ENCODE peak calls at places on chromosomes 13 and 19, in four cellular contexts. M is K562, Q is HepG2, N is GM12878. V is an unnamed sample.

GRCh38 chr19:55066107-55066709 is 3.3 kb upstream of the RDH13 start:
- DNase-seq in M (no peak), Q (no peak), N (no peak), V (no peak)

GRCh38 chr13:85896516-85897450 is 97.6 kb upstream of the SLITRK6 start:
- DNase-seq in M (no peak), Q (no peak), N (no peak), V (no peak)

GRCh38 chr13:48806522-48806921 is 152.8 kb downstream of the CYSLTR2 start:
- DNase-seq in M (no peak), N (no peak), Q (no peak), V (no peak)

GRCh38 chr19:36008336-36008978 is at the start of gene SYNE4:
- DNase-seq in M (no peak), Q (peak; percentile 77), N (no peak), V (no peak)

GRCh38 chr13:110677731-110678545 is 28.0 kb downstream of the CARS2 start:
- DNase-seq in M (no peak), N (no peak), Q (no peak), V (no peak)

GRCh38 chr13:93017493-93018112 is 209.0 kb upstream of the GPC6 start:
- DNase-seq in N (no peak), Q (no peak), M (no peak), V (no peak)

GRCh38 chr19:14943601-14944000 is 2.3 kb downstream of the OR7C2 start:
- DNase-seq in Q (no peak), M (no peak), N (peak; percentile 1), V (no peak)

GRCh38 chr19:12745166-12745897 is 6.3 kb upstream of the BEST2 start:
- DNase-seq in Q (no peak), M (no peak), N (no peak), V (no peak)

GRCh38 chr13:94175076-94175475 is 304.4 kb downstream of the DCT start:
- DNase-seq in M (no peak), Q (peak; percentile 46), N (no peak), V (no peak)

GRCh38 chr19:17475541-17476115 is 5.3 kb downstream of the SLC27A1 start:
- DNase-seq in Q (peak; percentile 93), N (no peak), M (no peak), V (no peak)

GRCh38 chr13:73451120-73452029 is 392.6 kb downstream of the KLF5 start:
- DNase-seq in N (no peak), Q (peak; percentile 62), M (no peak), V (peak; percentile 80)

GRCh38 chr13:81140675-81141074 is 799.7 kb upstream of the SPRY2 start:
- DNase-seq in N (no peak), M (no peak), Q (no peak), V (no peak)

GRCh38 chr19:21585491-21585890 is 80.1 kb downstream of the ZNF429 start:
- DNase-seq in Q (no peak), N (no peak), M (no peak), V (no peak)

GRCh38 chr13:29362849-29363604 is 232.5 kb downstream of the SLC7A1 start:
- DNase-seq in Q (peak; percentile 43), M (peak; percentile 57), N (peak; percentile 13), V (peak; percentile 41)

GRCh38 chr19:33399745-33400681 is 26.5 kb downstream of the CEBPG start:
- DNase-seq in N (no peak), Q (no peak), M (no peak), V (no peak)

DNA sequence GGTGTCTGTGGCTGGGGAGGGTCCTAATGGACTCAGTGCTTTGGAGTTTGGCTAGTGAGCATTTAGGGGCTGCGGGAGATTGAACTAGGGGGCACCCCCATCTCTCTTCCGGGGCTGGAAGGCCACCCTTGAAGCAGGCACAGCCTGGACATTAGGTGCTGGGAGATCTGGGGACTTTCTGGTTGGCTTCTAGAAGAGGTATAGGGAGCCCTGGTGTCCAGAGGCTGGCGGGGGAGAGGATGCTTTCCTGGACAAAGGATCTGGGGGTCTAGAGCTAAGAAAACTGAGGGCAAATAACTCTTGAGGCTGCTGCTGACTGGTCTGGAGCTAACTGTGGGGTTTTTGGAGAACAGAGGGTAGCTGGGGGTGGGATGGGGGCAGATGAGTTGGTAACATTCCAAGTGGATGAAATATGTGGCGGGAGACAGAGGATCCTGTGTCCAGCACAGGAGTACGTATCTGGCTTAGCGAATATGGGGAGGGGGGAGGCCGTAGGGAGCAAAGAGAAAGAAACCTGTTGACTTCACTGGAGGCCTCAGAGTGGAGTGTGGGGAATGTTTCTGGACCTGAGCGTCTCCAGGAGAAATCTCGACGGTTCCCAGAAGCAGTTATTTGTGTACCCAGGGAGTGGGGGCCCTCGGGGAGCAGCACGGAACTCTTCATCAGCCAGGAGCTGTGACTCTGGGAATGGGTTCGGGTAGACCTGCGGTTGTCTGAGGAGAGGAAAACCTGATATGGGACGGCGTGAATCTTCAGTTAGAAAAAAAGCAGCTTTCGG is 1.4 kb downstream of the HNRNPUL1 start:
- DNase-seq in Q (peak; percentile 56), M (peak; percentile 24), N (no peak), V (peak; percentile 37)
- H3K27ac ChIP-seq in Q (peak overlapping the region; percentile 97), M (peak overlapping the region; percentile 99), N (peak overlapping the region; percentile 100), V (peak overlapping the region; percentile 99)

DNA sequence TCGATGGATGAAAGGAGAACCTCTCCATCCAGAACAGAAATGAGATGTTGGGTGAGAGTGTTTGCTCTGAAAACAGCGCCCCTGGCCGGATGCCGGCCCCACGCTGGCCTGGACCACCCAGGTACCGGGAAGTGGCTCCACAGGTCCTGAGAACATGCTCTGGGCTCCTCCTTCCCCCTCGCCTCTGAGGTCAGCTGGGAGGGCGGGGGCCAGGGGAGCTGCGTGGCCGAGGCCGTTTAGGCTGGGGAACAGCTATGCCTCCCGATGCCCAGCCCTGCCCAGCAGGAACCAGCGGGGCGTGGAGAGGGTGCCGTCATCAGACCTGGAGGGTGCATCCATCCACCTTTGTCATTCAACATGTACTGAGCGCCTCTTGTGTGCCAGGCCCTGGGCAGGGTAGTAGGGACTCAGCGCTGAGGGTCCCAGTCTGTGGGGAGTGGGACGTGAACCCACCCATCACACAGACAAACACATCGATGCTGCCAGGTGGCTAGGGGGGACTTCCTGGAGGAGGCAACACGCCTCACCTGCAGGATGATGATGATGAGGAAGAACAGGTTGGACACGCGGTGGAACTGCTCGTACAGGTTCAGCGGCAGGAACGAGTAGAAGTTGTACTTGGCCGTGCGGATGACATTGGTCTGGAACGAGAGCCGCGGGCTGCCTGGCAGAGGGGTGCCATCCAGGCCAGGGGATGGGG is 4.2 kb downstream of the ATP8B3 start:
- DNase-seq in M (no peak), Q (no peak), N (no peak), V (no peak)
- TF ChIP-seq CHD4 in M (no peak), Q (no peak), N (no peak), V (no peak)

GRCh38 chr13:76885203-76886004 is 801 bp downstream of the KCTD12 start:
- DNase-seq in N (no peak), M (peak; percentile 11), Q (no peak), V (peak; percentile 19)

GRCh38 chr13:76886292-76887061 is at the start of gene KCTD12:
- DNase-seq in N (no peak), Q (no peak), M (peak; percentile 52), V (peak; percentile 14)

GRCh38 chr13:76886005-76886291 is 257 bp downstream of the KCTD12 start:
- DNase-seq in M (no peak), N (no peak), Q (no peak), V (no peak)

GRCh38 chr13:76888421-76888820 is 2.2 kb upstream of the KCTD12 start:
- DNase-seq in M (no peak), N (no peak), Q (no peak), V (no peak)

GRCh38 chr13:76887070-76887563 is 912 bp upstream of the KCTD12 start:
- DNase-seq in M (no peak), N (no peak), Q (no peak), V (no peak)
- H3K27ac ChIP-seq in M (no peak overlapping the region), N (no peak overlapping the region), Q (no peak overlapping the region), V (no peak overlapping the region)

GRCh38 chr13:100484708-100485107 is 103.9 kb downstream of the GGACT start:
- DNase-seq in N (no peak), M (no peak), Q (no peak), V (no peak)

GRCh38 chr13:100478107-100478809 is 110.3 kb downstream of the GGACT start:
- DNase-seq in Q (no peak), N (no peak), M (no peak), V (no peak)

GRCh38 chr13:100485265-100485664 is 103.3 kb downstream of the GGACT start:
- DNase-seq in N (no peak), M (no peak), Q (no peak), V (no peak)

DNA sequence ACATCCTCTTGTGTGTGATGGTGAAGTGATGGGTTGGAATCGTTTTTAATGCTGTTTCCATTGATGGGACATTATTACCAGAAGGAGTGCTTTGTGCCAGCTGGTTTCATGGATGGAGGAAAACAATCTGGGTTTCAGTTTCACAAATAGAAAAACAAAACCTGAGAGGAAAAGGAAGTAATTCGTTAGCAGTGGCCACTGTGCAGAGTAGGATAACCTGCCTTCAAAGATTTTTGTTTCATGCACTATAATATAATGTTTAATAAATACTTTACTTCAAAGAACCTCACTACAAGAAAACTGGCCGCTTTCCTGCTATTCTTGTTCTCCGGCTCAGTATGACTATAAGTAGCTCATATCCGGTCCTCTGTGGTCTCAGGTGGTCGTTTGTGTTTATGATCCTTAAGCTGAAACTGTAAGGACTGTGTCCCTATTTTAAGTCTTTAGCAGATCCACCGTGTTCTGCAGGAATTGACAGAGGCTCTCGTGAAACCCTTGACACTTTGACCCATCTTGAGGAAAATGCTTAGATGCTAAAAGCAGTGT is 104.7 kb downstream of the GGACT start:
- DNase-seq in M (no peak), N (no peak), Q (no peak), V (no peak)
- TF ChIP-seq CHD4 in M (no peak), N (no peak), Q (no peak), V (no peak)

GRCh38 chr19:49125025-49125731 is 5.8 kb downstream of the PPFIA3 start:
- DNase-seq in M (no peak), Q (peak; percentile 65), N (no peak), V (no peak)
- H3K27ac ChIP-seq in M (no peak overlapping the region), Q (peak overlapping the region; percentile 67), N (no peak overlapping the region), V (no peak overlapping the region)

DNA sequence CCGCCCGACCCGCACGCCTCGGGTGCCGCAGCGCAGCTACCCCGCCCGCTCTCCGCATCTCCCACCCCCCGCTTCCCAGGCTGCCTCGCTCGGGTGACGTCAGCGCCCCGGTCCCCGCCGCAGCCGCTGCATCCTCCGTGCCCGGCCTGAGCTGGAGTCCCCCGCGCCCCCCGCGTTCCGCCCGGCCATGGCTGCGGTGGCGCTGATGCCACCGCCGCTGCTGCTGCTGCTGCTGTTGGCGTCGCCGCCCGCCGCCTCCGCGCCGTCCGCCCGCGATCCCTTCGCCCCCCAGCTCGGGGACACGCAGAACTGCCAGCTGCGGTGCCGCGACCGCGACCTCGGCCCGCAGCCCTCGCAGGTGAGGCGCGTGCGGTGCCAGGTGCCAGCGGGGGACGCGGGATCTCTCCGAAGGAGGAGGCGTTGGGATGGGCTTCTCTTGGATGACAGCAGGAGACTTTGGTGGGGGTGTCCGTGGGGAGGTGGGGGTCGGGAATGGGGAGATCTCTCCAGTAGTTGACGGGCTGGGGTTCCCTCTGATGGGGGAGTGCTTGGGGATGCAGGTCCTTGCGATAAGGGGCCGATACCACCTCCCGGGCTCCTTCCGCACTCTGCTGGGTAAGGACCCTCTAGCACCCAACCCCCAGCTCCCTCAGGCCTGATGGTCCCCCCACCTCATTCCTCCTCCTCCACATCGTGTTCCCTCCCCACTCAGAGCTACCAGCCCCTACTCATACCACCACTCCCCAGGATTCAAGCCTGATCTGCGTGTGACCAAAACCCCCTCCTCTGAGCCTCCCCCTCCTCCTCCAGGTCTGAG is at the start of gene TMEM59L:
- DNase-seq in Q (no peak), N (no peak), M (no peak), V (no peak)
- TF ChIP-seq CHD4 in Q (no peak), N (no peak), M (no peak), V (no peak)

GRCh38 chr13:30881191-30881651 is 24.9 kb upstream of the MEDAG start:
- DNase-seq in Q (no peak), N (no peak), M (no peak), V (no peak)
- H3K27ac ChIP-seq in Q (no peak overlapping the region), N (no peak overlapping the region), M (no peak overlapping the region), V (peak overlapping the region; percentile 25)